ENCODE peak calls at places on chromosomes 4 and X, in seven cellular contexts. Z is astrocyte of the cerebellum, F is HL-60, J is stomach, I is NCI-H1105 treated with DMSO at 0.1 percent for 48 hours, W is esophagus muscularis mucosa, M is putamen. O is an unnamed sample.

GRCh38 chr4:1378559-1379231 is 27.5 kb downstream of the NKX1-1 start:
- DNase-seq in Z (no peak), F (no peak), J (no peak), I (no peak), W (no peak), M (no peak), O (no peak)

GRCh38 chr4:177448850-177449249 is 6.6 kb upstream of the AGA start:
- DNase-seq in Z (peak), F (no peak), J (no peak), I (no peak), W (no peak), M (no peak), O (no peak)

GRCh38 chr4:98996056-98996941 is 778 bp downstream of the METAP1 start:
- DNase-seq in Z (no peak), F (peak), J (no peak), I (peak), W (no peak), M (peak), O (no peak)

GRCh38 chr4:108690738-108691137 is 40.3 kb downstream of the OSTC start:
- DNase-seq in Z (no peak), F (peak), J (no peak), I (no peak), W (no peak), M (no peak), O (no peak)

GRCh38 chrX:151958101-151958500 is 16.4 kb downstream of the GABRE start:
- DNase-seq in Z (no peak), F (no peak), J (no peak), I (no peak), W (peak), M (no peak), O (no peak)

GRCh38 chr4:101660607-101661006 is 129.9 kb upstream of the BANK1 start:
- DNase-seq in Z (no peak), F (no peak), J (no peak), I (no peak), W (no peak), M (no peak), O (no peak)

GRCh38 chrX:1137531-1137930 is 74.9 kb downstream of the CRLF2 start:
- DNase-seq in Z (no peak), F (no peak), J (no peak), I (no peak), W (no peak), M (no peak), O (no peak)

GRCh38 chr4:127782275-127783025 is at the start of gene HSPA4L:
- DNase-seq in Z (no peak), F (peak), J (peak), I (peak), W (peak), M (peak), O (no peak)

GRCh38 chr4:15333692-15334633 is 93.9 kb upstream of the C1QTNF7 start:
- DNase-seq in Z (peak), F (no peak), J (no peak), I (no peak), W (no peak), M (no peak), O (no peak)

GRCh38 chrX:109299091-109299490 is 182.8 kb downstream of the GUCY2F start:
- DNase-seq in Z (no peak), F (no peak), J (no peak), I (no peak), W (no peak), M (no peak), O (no peak)

GRCh38 chrX:10242036-10242435 is 85.3 kb downstream of the CLCN4 start:
- DNase-seq in Z (no peak), F (no peak), J (no peak), I (peak), W (no peak), M (no peak), O (no peak)

GRCh38 chr4:8775751-8776355 is 95.8 kb downstream of the HMX1 start:
- DNase-seq in Z (no peak), F (no peak), J (no peak), I (no peak), W (no peak), M (no peak), O (no peak)

O was measured in AML-193.